ENCODE peak calls at places on chromosomes 4 and X, in five cellular contexts. One of them, this sample, is unnamed.

GRCh38 chr4:27066591-27066990 is 205.9 kb downstream of the STIM2 start:
- DNase-seq in AG09319: no peak
- DNase-seq in stimulated activated CD8-positive, alpha-beta memory T cell treated with anti-CD3 and anti-CD28 coated beads, Interleukin-4, amount 100 ng/mL, for 24 hours: no peak
- DNase-seq in T-helper 1 cell: no peak
- DNase-seq in left colon: peak; percentile 32
- DNase-seq in this sample: no peak

GRCh38 chrX:19670321-19670750 is 155.0 kb upstream of the MAP3K15 start:
- DNase-seq in stimulated activated CD8-positive, alpha-beta memory T cell treated with anti-CD3 and anti-CD28 coated beads, Interleukin-4, amount 100 ng/mL, for 24 hours: no peak
- DNase-seq in AG09319: peak; percentile 81
- DNase-seq in T-helper 1 cell: no peak
- DNase-seq in left colon: no peak
- DNase-seq in this sample: no peak

GRCh38 chrX:115460565-115460888 is 100.4 kb upstream of the PLS3 start:
- DNase-seq in stimulated activated CD8-positive, alpha-beta memory T cell treated with anti-CD3 and anti-CD28 coated beads, Interleukin-4, amount 100 ng/mL, for 24 hours: no peak
- DNase-seq in AG09319: no peak
- DNase-seq in T-helper 1 cell: no peak
- DNase-seq in left colon: no peak
- DNase-seq in this sample: no peak

GRCh38 chrX:35562395-35562794 is 235.7 kb upstream of the MAGEB16 start:
- DNase-seq in left colon: no peak
- DNase-seq in AG09319: no peak
- DNase-seq in T-helper 1 cell: no peak
- DNase-seq in stimulated activated CD8-positive, alpha-beta memory T cell treated with anti-CD3 and anti-CD28 coated beads, Interleukin-4, amount 100 ng/mL, for 24 hours: no peak
- DNase-seq in this sample: no peak

GRCh38 chr4:38359113-38359512 is 304.9 kb upstream of the KLF3 start:
- DNase-seq in left colon: no peak
- DNase-seq in T-helper 1 cell: no peak
- DNase-seq in stimulated activated CD8-positive, alpha-beta memory T cell treated with anti-CD3 and anti-CD28 coated beads, Interleukin-4, amount 100 ng/mL, for 24 hours: no peak
- DNase-seq in AG09319: no peak
- DNase-seq in this sample: no peak

GRCh38 chrX:71367396-71367795 is 1.2 kb downstream of the TAF1 start:
- DNase-seq in left colon: no peak
- DNase-seq in T-helper 1 cell: no peak
- DNase-seq in AG09319: no peak
- DNase-seq in stimulated activated CD8-positive, alpha-beta memory T cell treated with anti-CD3 and anti-CD28 coated beads, Interleukin-4, amount 100 ng/mL, for 24 hours: no peak
- DNase-seq in this sample: no peak

GRCh38 chrX:133321441-133321840 is 93.8 kb downstream of the GPC4 start:
- DNase-seq in left colon: no peak
- DNase-seq in AG09319: no peak
- DNase-seq in T-helper 1 cell: no peak
- DNase-seq in stimulated activated CD8-positive, alpha-beta memory T cell treated with anti-CD3 and anti-CD28 coated beads, Interleukin-4, amount 100 ng/mL, for 24 hours: no peak
- DNase-seq in this sample: no peak

GRCh38 chr4:153610623-153611376 is 73.3 kb upstream of the TLR2 start:
- DNase-seq in AG09319: no peak
- DNase-seq in left colon: no peak
- DNase-seq in stimulated activated CD8-positive, alpha-beta memory T cell treated with anti-CD3 and anti-CD28 coated beads, Interleukin-4, amount 100 ng/mL, for 24 hours: no peak
- DNase-seq in T-helper 1 cell: no peak
- DNase-seq in this sample: no peak

GRCh38 chr4:101128473-101128872 is 218.9 kb downstream of the PPP3CA start:
- DNase-seq in left colon: no peak
- DNase-seq in stimulated activated CD8-positive, alpha-beta memory T cell treated with anti-CD3 and anti-CD28 coated beads, Interleukin-4, amount 100 ng/mL, for 24 hours: no peak
- DNase-seq in AG09319: no peak
- DNase-seq in T-helper 1 cell: no peak
- DNase-seq in this sample: no peak

GRCh38 chr4:111631157-111631999 is 513.9 kb upstream of the FAM241A start:
- DNase-seq in stimulated activated CD8-positive, alpha-beta memory T cell treated with anti-CD3 and anti-CD28 coated beads, Interleukin-4, amount 100 ng/mL, for 24 hours: no peak
- DNase-seq in left colon: no peak
- DNase-seq in AG09319: no peak
- DNase-seq in T-helper 1 cell: no peak
- DNase-seq in this sample: no peak

GRCh38 chr4:109389367-109390118 is 44.1 kb upstream of the SEC24B start:
- DNase-seq in stimulated activated CD8-positive, alpha-beta memory T cell treated with anti-CD3 and anti-CD28 coated beads, Interleukin-4, amount 100 ng/mL, for 24 hours: no peak
- DNase-seq in left colon: no peak
- DNase-seq in T-helper 1 cell: no peak
- DNase-seq in AG09319: no peak
- DNase-seq in this sample: no peak

GRCh38 chr4:102501635-102502382 is 650 bp downstream of the NFKB1 start:
- DNase-seq in T-helper 1 cell: peak; percentile 44
- DNase-seq in AG09319: peak; percentile 37
- DNase-seq in left colon: peak; percentile 85
- DNase-seq in stimulated activated CD8-positive, alpha-beta memory T cell treated with anti-CD3 and anti-CD28 coated beads, Interleukin-4, amount 100 ng/mL, for 24 hours: peak; percentile 38
- DNase-seq in this sample: peak; percentile 52

GRCh38 chr4:117467404-117467803 is 382.0 kb upstream of the TRAM1L1 start:
- DNase-seq in T-helper 1 cell: no peak
- DNase-seq in AG09319: no peak
- DNase-seq in stimulated activated CD8-positive, alpha-beta memory T cell treated with anti-CD3 and anti-CD28 coated beads, Interleukin-4, amount 100 ng/mL, for 24 hours: no peak
- DNase-seq in left colon: no peak
- DNase-seq in this sample: no peak

GRCh38 chrX:22481436-22481835 is 208.7 kb downstream of the CBLL2 start:
- DNase-seq in left colon: no peak
- DNase-seq in T-helper 1 cell: no peak
- DNase-seq in stimulated activated CD8-positive, alpha-beta memory T cell treated with anti-CD3 and anti-CD28 coated beads, Interleukin-4, amount 100 ng/mL, for 24 hours: no peak
- DNase-seq in AG09319: no peak
- DNase-seq in this sample: no peak

GRCh38 chr4:147981305-147981704 is 249.4 kb downstream of the ARHGAP10 start:
- DNase-seq in stimulated activated CD8-positive, alpha-beta memory T cell treated with anti-CD3 and anti-CD28 coated beads, Interleukin-4, amount 100 ng/mL, for 24 hours: no peak
- DNase-seq in left colon: no peak
- DNase-seq in AG09319: no peak
- DNase-seq in T-helper 1 cell: no peak
- DNase-seq in this sample: no peak

GRCh38 chr4:94548571-94548970 is 96.8 kb downstream of the PDLIM5 start:
- DNase-seq in stimulated activated CD8-positive, alpha-beta memory T cell treated with anti-CD3 and anti-CD28 coated beads, Interleukin-4, amount 100 ng/mL, for 24 hours: no peak
- DNase-seq in T-helper 1 cell: no peak
- DNase-seq in AG09319: no peak
- DNase-seq in left colon: no peak
- DNase-seq in this sample: no peak

GRCh38 chrX:154980330-154981115 is 42.0 kb downstream of the F8 start:
- DNase-seq in left colon: peak; percentile 42
- DNase-seq in AG09319: peak; percentile 18
- DNase-seq in T-helper 1 cell: peak; percentile 54
- DNase-seq in stimulated activated CD8-positive, alpha-beta memory T cell treated with anti-CD3 and anti-CD28 coated beads, Interleukin-4, amount 100 ng/mL, for 24 hours: peak; percentile 62
- DNase-seq in this sample: peak; percentile 21

GRCh38 chr4:71300964-71301363 is 37.9 kb upstream of the SLC4A4 start:
- DNase-seq in T-helper 1 cell: no peak
- DNase-seq in stimulated activated CD8-positive, alpha-beta memory T cell treated with anti-CD3 and anti-CD28 coated beads, Interleukin-4, amount 100 ng/mL, for 24 hours: no peak
- DNase-seq in left colon: no peak
- DNase-seq in AG09319: no peak
- DNase-seq in this sample: no peak

GRCh38 chrX:53155512-53156206 is 61.7 kb downstream of the KANTR start:
- DNase-seq in T-helper 1 cell: no peak
- DNase-seq in left colon: no peak
- DNase-seq in AG09319: no peak
- DNase-seq in stimulated activated CD8-positive, alpha-beta memory T cell treated with anti-CD3 and anti-CD28 coated beads, Interleukin-4, amount 100 ng/mL, for 24 hours: no peak
- DNase-seq in this sample: no peak

GRCh38 chr4:112817933-112818921 is 181.3 kb downstream of the LARP7 start:
- DNase-seq in left colon: peak; percentile 53
- DNase-seq in AG09319: peak; percentile 60
- DNase-seq in T-helper 1 cell: no peak
- DNase-seq in stimulated activated CD8-positive, alpha-beta memory T cell treated with anti-CD3 and anti-CD28 coated beads, Interleukin-4, amount 100 ng/mL, for 24 hours: peak; percentile 14
- DNase-seq in this sample: no peak

GRCh38 chr4:63226236-63226635 is 1183.0 kb downstream of the TECRL start:
- DNase-seq in stimulated activated CD8-positive, alpha-beta memory T cell treated with anti-CD3 and anti-CD28 coated beads, Interleukin-4, amount 100 ng/mL, for 24 hours: no peak
- DNase-seq in T-helper 1 cell: no peak
- DNase-seq in left colon: no peak
- DNase-seq in AG09319: no peak
- DNase-seq in this sample: no peak

GRCh38 chr4:129240816-129241215 is 144.9 kb downstream of the C4orf33 start:
- DNase-seq in T-helper 1 cell: no peak
- DNase-seq in stimulated activated CD8-positive, alpha-beta memory T cell treated with anti-CD3 and anti-CD28 coated beads, Interleukin-4, amount 100 ng/mL, for 24 hours: no peak
- DNase-seq in left colon: no peak
- DNase-seq in AG09319: no peak
- DNase-seq in this sample: no peak

GRCh38 chr4:39609454-39609911 is 29.2 kb downstream of the SMIM14 start:
- DNase-seq in left colon: no peak
- DNase-seq in T-helper 1 cell: no peak
- DNase-seq in stimulated activated CD8-positive, alpha-beta memory T cell treated with anti-CD3 and anti-CD28 coated beads, Interleukin-4, amount 100 ng/mL, for 24 hours: no peak
- DNase-seq in AG09319: no peak
- DNase-seq in this sample: no peak

GRCh38 chr4:28675582-28675981 is 1814.9 kb downstream of the STIM2 start:
- DNase-seq in T-helper 1 cell: no peak
- DNase-seq in left colon: no peak
- DNase-seq in stimulated activated CD8-positive, alpha-beta memory T cell treated with anti-CD3 and anti-CD28 coated beads, Interleukin-4, amount 100 ng/mL, for 24 hours: no peak
- DNase-seq in AG09319: no peak
- DNase-seq in this sample: no peak

GRCh38 chrX:39439910-39440733 is 638.9 kb downstream of the MID1IP1 start:
- DNase-seq in stimulated activated CD8-positive, alpha-beta memory T cell treated with anti-CD3 and anti-CD28 coated beads, Interleukin-4, amount 100 ng/mL, for 24 hours: no peak
- DNase-seq in left colon: no peak
- DNase-seq in AG09319: no peak
- DNase-seq in T-helper 1 cell: no peak
- DNase-seq in this sample: no peak

GRCh38 chr4:121360496-121360895 is 20.3 kb downstream of the QRFPR start:
- DNase-seq in T-helper 1 cell: no peak
- DNase-seq in AG09319: no peak
- DNase-seq in left colon: no peak
- DNase-seq in stimulated activated CD8-positive, alpha-beta memory T cell treated with anti-CD3 and anti-CD28 coated beads, Interleukin-4, amount 100 ng/mL, for 24 hours: no peak
- DNase-seq in this sample: no peak

GRCh38 chrX:17581650-17582049 is 155.6 kb upstream of the SCML1 start:
- DNase-seq in left colon: no peak
- DNase-seq in stimulated activated CD8-positive, alpha-beta memory T cell treated with anti-CD3 and anti-CD28 coated beads, Interleukin-4, amount 100 ng/mL, for 24 hours: no peak
- DNase-seq in AG09319: no peak
- DNase-seq in T-helper 1 cell: no peak
- DNase-seq in this sample: no peak

GRCh38 chrX:38154340-38154739 is 66.3 kb downstream of the SRPX start:
- DNase-seq in stimulated activated CD8-positive, alpha-beta memory T cell treated with anti-CD3 and anti-CD28 coated beads, Interleukin-4, amount 100 ng/mL, for 24 hours: no peak
- DNase-seq in T-helper 1 cell: no peak
- DNase-seq in left colon: no peak
- DNase-seq in AG09319: no peak
- DNase-seq in this sample: no peak

GRCh38 chr4:183906736-183907651 is 1.9 kb downstream of the STOX2 start:
- DNase-seq in stimulated activated CD8-positive, alpha-beta memory T cell treated with anti-CD3 and anti-CD28 coated beads, Interleukin-4, amount 100 ng/mL, for 24 hours: no peak
- DNase-seq in AG09319: no peak
- DNase-seq in left colon: no peak
- DNase-seq in T-helper 1 cell: no peak
- DNase-seq in this sample: no peak

GRCh38 chr4:173494013-173494970 is 35.7 kb downstream of the HAND2 start:
- DNase-seq in T-helper 1 cell: peak; percentile 35
- DNase-seq in AG09319: peak; percentile 23
- DNase-seq in left colon: peak; percentile 59
- DNase-seq in stimulated activated CD8-positive, alpha-beta memory T cell treated with anti-CD3 and anti-CD28 coated beads, Interleukin-4, amount 100 ng/mL, for 24 hours: peak; percentile 24
- DNase-seq in this sample: no peak

GRCh38 chr4:169115897-169116254 is 105.8 kb upstream of the CBR4 start:
- DNase-seq in AG09319: peak; percentile 91
- DNase-seq in left colon: peak; percentile 60
- DNase-seq in stimulated activated CD8-positive, alpha-beta memory T cell treated with anti-CD3 and anti-CD28 coated beads, Interleukin-4, amount 100 ng/mL, for 24 hours: no peak
- DNase-seq in T-helper 1 cell: no peak
- DNase-seq in this sample: no peak

GRCh38 chr4:95091272-95091671 is 333.5 kb downstream of the BMPR1B start:
- DNase-seq in stimulated activated CD8-positive, alpha-beta memory T cell treated with anti-CD3 and anti-CD28 coated beads, Interleukin-4, amount 100 ng/mL, for 24 hours: no peak
- DNase-seq in left colon: no peak
- DNase-seq in T-helper 1 cell: no peak
- DNase-seq in AG09319: no peak
- DNase-seq in this sample: no peak

GRCh38 chr4:113645771-113646455 is 115.6 kb downstream of the CAMK2D start:
- DNase-seq in left colon: peak; percentile 66
- DNase-seq in AG09319: no peak
- DNase-seq in T-helper 1 cell: no peak
- DNase-seq in stimulated activated CD8-positive, alpha-beta memory T cell treated with anti-CD3 and anti-CD28 coated beads, Interleukin-4, amount 100 ng/mL, for 24 hours: no peak
- DNase-seq in this sample: no peak

GRCh38 chr4:163679189-163679588 is 184.7 kb downstream of the TMA16 start:
- DNase-seq in left colon: no peak
- DNase-seq in AG09319: no peak
- DNase-seq in stimulated activated CD8-positive, alpha-beta memory T cell treated with anti-CD3 and anti-CD28 coated beads, Interleukin-4, amount 100 ng/mL, for 24 hours: no peak
- DNase-seq in T-helper 1 cell: no peak
- DNase-seq in this sample: no peak

GRCh38 chr4:180960758-180961401 is 1282.3 kb upstream of the TENM3 start:
- DNase-seq in left colon: no peak
- DNase-seq in stimulated activated CD8-positive, alpha-beta memory T cell treated with anti-CD3 and anti-CD28 coated beads, Interleukin-4, amount 100 ng/mL, for 24 hours: no peak
- DNase-seq in AG09319: no peak
- DNase-seq in T-helper 1 cell: no peak
- DNase-seq in this sample: no peak

GRCh38 chr4:176838611-176839411 is 46.1 kb upstream of the VEGFC start:
- DNase-seq in AG09319: no peak
- DNase-seq in stimulated activated CD8-positive, alpha-beta memory T cell treated with anti-CD3 and anti-CD28 coated beads, Interleukin-4, amount 100 ng/mL, for 24 hours: no peak
- DNase-seq in T-helper 1 cell: no peak
- DNase-seq in left colon: no peak
- DNase-seq in this sample: no peak

This sample was measured in NK-92 treated with Interleukin-12 subunit alpha and Interleukin-12 subunit beta, amount 100 ng/mL, for 24 hours.